ENCODE peak calls at places on chromosomes 13 and 19, in six cellular contexts. S is GM12891, V is H1, G is HepG2, Z is GM12878, R is K562. L is an unnamed sample.

GRCh38 chr19:33823341-33823740 is 26.7 kb downstream of the KCTD15 start:
- DNase-seq in S (no peak), V (peak; percentile 17), G (no peak), Z (no peak), R (no peak), L (no peak)

GRCh38 chr13:60211548-60211947 is 47.8 kb upstream of the DIAPH3 start:
- DNase-seq in S (no peak), V (no peak), G (no peak), Z (no peak), R (no peak), L (no peak)

GRCh38 chr19:30070198-30070969 is 128.3 kb downstream of the URI1 start:
- DNase-seq in S (no peak), V (no peak), G (no peak), Z (no peak), R (no peak), L (no peak)

GRCh38 chr19:32345261-32346207 is at the start of gene ZNF507:
- DNase-seq in S (peak; percentile 96), V (peak; percentile 95), G (peak; percentile 59), Z (no peak), R (peak; percentile 89), L (peak; percentile 93)

GRCh38 chr19:46926201-46927071 is 65.6 kb downstream of the ARHGAP35 start:
- DNase-seq in S (no peak), V (no peak), G (no peak), Z (no peak), R (no peak), L (no peak)

GRCh38 chr13:39329182-39329639 is 273.8 kb downstream of the LHFPL6 start:
- DNase-seq in S (no peak), V (no peak), G (no peak), Z (no peak), R (no peak), L (no peak)

GRCh38 chr13:75197803-75198202 is 284.2 kb downstream of the TBC1D4 start:
- DNase-seq in S (no peak), V (no peak), G (no peak), Z (no peak), R (no peak), L (no peak)

GRCh38 chr13:25153736-25154135 is 18.4 kb downstream of the AMER2 start:
- DNase-seq in S (no peak), V (no peak), G (no peak), Z (no peak), R (no peak), L (no peak)

GRCh38 chr13:60453490-60453889 is 56.5 kb downstream of the TDRD3 start:
- DNase-seq in S (no peak), V (no peak), G (no peak), Z (no peak), R (no peak), L (no peak)

GRCh38 chr13:48110930-48111721 is 16.2 kb upstream of the MED4 start:
- DNase-seq in S (no peak), V (no peak), G (peak; percentile 83), Z (no peak), R (no peak), L (no peak)

GRCh38 chr19:32336259-32337111 is 8.9 kb upstream of the ZNF507 start:
- DNase-seq in S (no peak), V (no peak), G (peak; percentile 85), Z (no peak), R (no peak), L (no peak)

GRCh38 chr19:38989066-38989605 is 13.6 kb upstream of the FBXO17 start:
- DNase-seq in S (no peak), V (peak; percentile 69), G (no peak), Z (no peak), R (peak; percentile 21), L (no peak)

GRCh38 chr19:17302391-17303166 is 646 bp downstream of the ABHD8 start:
- DNase-seq in S (no peak), V (peak; percentile 73), G (no peak), Z (no peak), R (no peak), L (no peak)

GRCh38 chr19:21571316-21571715 is 65.9 kb downstream of the ZNF429 start:
- DNase-seq in S (no peak), V (no peak), G (no peak), Z (no peak), R (no peak), L (no peak)

GRCh38 chr19:39738809-39739208 is 980 bp upstream of the CLC start:
- DNase-seq in S (no peak), V (no peak), G (no peak), Z (no peak), R (no peak), L (no peak)

GRCh38 chr19:33434886-33435705 is 61.6 kb downstream of the CEBPG start:
- DNase-seq in S (no peak), V (no peak), G (no peak), Z (no peak), R (no peak), L (no peak)

GRCh38 chr19:10975374-10976036 is 14.7 kb downstream of the SMARCA4 start:
- DNase-seq in S (no peak), V (no peak), G (no peak), Z (no peak), R (no peak), L (no peak)

GRCh38 chr13:70490320-70490935 is 382.2 kb upstream of the KLHL1 start:
- DNase-seq in S (no peak), V (no peak), G (no peak), Z (no peak), R (no peak), L (no peak)

GRCh38 chr19:33390120-33390907 is 16.8 kb downstream of the CEBPG start:
- DNase-seq in S (no peak), V (no peak), G (no peak), Z (no peak), R (no peak), L (no peak)

GRCh38 chr13:24691381-24691780 is 11.2 kb downstream of the ATP12A start:
- DNase-seq in S (no peak), V (no peak), G (no peak), Z (no peak), R (no peak), L (no peak)

GRCh38 chr19:5903054-5903501 is 512 bp downstream of the NDUFA11 start:
- DNase-seq in S (no peak), V (no peak), G (no peak), Z (no peak), R (peak; percentile 56), L (no peak)

GRCh38 chr13:105365831-105366230 is 1169.6 kb downstream of the EFNB2 start:
- DNase-seq in S (no peak), V (no peak), G (no peak), Z (no peak), R (no peak), L (no peak)

GRCh38 chr19:50000038-50000890 is 24.9 kb downstream of the VRK3 start:
- DNase-seq in S (no peak), V (no peak), G (no peak), Z (no peak), R (no peak), L (no peak)

GRCh38 chr13:23391752-23392151 is 41.8 kb downstream of the SACS start:
- DNase-seq in S (no peak), V (no peak), G (no peak), Z (no peak), R (no peak), L (no peak)

GRCh38 chr13:99434258-99434788 is 66.9 kb upstream of the TM9SF2 start:
- DNase-seq in S (no peak), V (no peak), G (peak; percentile 17), Z (no peak), R (peak; percentile 85), L (no peak)

GRCh38 chr13:72129117-72129516 is 262.1 kb upstream of the DACH1 start:
- DNase-seq in S (no peak), V (no peak), G (no peak), Z (no peak), R (no peak), L (no peak)

GRCh38 chr13:41520016-41520698 is 62.8 kb downstream of the RGCC start:
- DNase-seq in S (no peak), V (no peak), G (no peak), Z (no peak), R (no peak), L (no peak)
- TF ChIP-seq POLR2A in S (no peak), V (no peak), G (no peak), Z (no peak), R (no peak), L (no peak)

GRCh38 chr13:27774169-27774568 is 18.1 kb upstream of the GSX1 start:
- DNase-seq in S (peak; percentile 30), V (no peak), G (no peak), Z (no peak), R (no peak), L (no peak)
- TF ChIP-seq POLR2AphosphoS5 in S (no peak), V (no peak), G (no peak), Z (no peak), R (no peak), L (no peak)

DNA sequence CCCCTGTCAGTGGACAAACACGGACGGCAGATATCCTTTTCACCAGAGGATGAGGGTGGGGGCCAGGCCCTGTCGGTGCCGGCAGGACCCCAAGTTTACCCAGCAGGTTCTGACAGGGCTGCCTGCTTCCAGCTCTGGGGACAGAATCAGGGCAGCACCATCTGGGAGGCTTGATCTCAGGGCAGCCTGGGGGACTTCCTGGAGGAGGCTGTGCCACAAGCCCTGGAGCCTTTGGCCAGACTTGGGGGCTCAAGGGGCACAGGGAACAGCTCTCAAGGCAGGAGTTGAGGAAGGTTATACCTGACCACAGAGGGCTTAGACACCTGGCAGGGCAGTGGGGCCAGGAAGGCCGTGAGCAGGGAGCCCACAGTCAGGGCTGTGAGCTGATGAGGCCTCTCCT is 45.2 kb downstream of the COMP start:
- DNase-seq in S (no peak), V (no peak), G (no peak), Z (no peak), R (no peak), L (no peak)
- TF ChIP-seq TAF1 in S (no peak), V (no peak), G (no peak), Z (no peak), R (no peak), L (no peak)

GRCh38 chr19:1652471-1653299 is at the start of gene TCF3:
- DNase-seq in S (peak; percentile 97), V (peak; percentile 98), G (peak; percentile 96), Z (peak; percentile 95), R (peak; percentile 99), L (peak; percentile 95)
- TF ChIP-seq POLR2A in S (no peak), V (no peak), G (no peak), Z (peak; percentile 71), R (peak; percentile 77), L (peak; percentile 49)

DNA sequence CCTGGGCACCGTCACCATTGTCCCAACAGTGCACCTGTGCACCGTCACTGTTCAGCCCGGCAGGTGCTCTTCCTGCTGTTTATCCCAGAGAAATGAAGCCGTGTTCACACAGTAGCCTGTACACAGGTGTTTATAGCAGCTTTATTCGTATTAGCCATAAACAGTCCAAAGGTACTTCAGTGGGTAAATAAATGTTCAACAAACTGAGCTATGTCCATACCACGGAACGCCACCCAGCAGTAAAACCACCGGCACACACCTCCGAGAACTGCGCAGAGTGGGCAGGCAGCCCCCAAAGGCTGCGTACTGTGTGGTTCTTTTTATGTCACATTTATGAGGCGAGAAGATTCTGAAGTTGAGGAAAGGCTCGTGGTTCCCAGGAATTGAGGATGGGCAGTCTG is 44.9 kb upstream of the DCUN1D2 start:
- DNase-seq in S (no peak), V (no peak), G (no peak), Z (no peak), R (no peak), L (no peak)
- TF ChIP-seq POLR2AphosphoS5 in S (no peak), V (no peak), G (no peak), Z (no peak), R (no peak), L (no peak)

GRCh38 chr19:23698711-23699520 is 11.9 kb upstream of the ZNF675 start:
- DNase-seq in S (no peak), V (no peak), G (no peak), Z (no peak), R (peak; percentile 66), L (no peak)
- TF ChIP-seq TAF1 in S (no peak), V (no peak), G (no peak), Z (no peak), R (no peak), L (no peak)

GRCh38 chr13:27135023-27135422 is 36.6 kb downstream of the USP12 start:
- DNase-seq in S (no peak), V (no peak), G (no peak), Z (no peak), R (no peak), L (no peak)
- TF ChIP-seq POLR2A in S (no peak), V (no peak), G (no peak), Z (no peak), R (no peak), L (no peak)

L was measured in GM12892.